ENCODE peak calls at places on chromosome 2, in six cellular contexts. One of them, this sample, is unnamed.

GRCh38 chr2:73402386-73403103 is 16.9 kb downstream of the ALMS1 start:
- DNase-seq in SK-N-SH: no peak
- DNase-seq in K562: no peak
- DNase-seq in HepG2: no peak
- DNase-seq in GM12878: no peak
- DNase-seq in H1: no peak
- DNase-seq in this sample: no peak

GRCh38 chr2:29558097-29558496 is 363.3 kb downstream of the ALK start:
- DNase-seq in K562: no peak
- DNase-seq in SK-N-SH: no peak
- DNase-seq in H1: no peak
- DNase-seq in GM12878: no peak
- DNase-seq in HepG2: no peak
- DNase-seq in this sample: no peak

GRCh38 chr2:8086796-8087479 is 594.9 kb upstream of the ID2 start:
- DNase-seq in GM12878: no peak
- DNase-seq in SK-N-SH: no peak
- DNase-seq in K562: no peak
- DNase-seq in HepG2: no peak
- DNase-seq in H1: no peak
- DNase-seq in this sample: no peak

GRCh38 chr2:98026292-98026691 is 30.5 kb upstream of the TMEM131 start:
- DNase-seq in K562: no peak
- DNase-seq in SK-N-SH: no peak
- DNase-seq in GM12878: no peak
- DNase-seq in H1: no peak
- DNase-seq in HepG2: no peak
- DNase-seq in this sample: no peak

GRCh38 chr2:36277146-36277808 is 78.3 kb upstream of the CRIM1 start:
- DNase-seq in K562: no peak
- DNase-seq in H1: no peak
- DNase-seq in GM12878: no peak
- DNase-seq in SK-N-SH: no peak
- DNase-seq in HepG2: no peak
- DNase-seq in this sample: no peak

GRCh38 chr2:236209535-236209934 is 41.3 kb upstream of the GBX2 start:
- DNase-seq in GM12878: no peak
- DNase-seq in SK-N-SH: no peak
- DNase-seq in HepG2: no peak
- DNase-seq in H1: no peak
- DNase-seq in K562: no peak
- DNase-seq in this sample: no peak

GRCh38 chr2:8337321-8337720 is 344.5 kb upstream of the ID2 start:
- DNase-seq in H1: no peak
- DNase-seq in SK-N-SH: no peak
- DNase-seq in HepG2: no peak
- DNase-seq in GM12878: no peak
- DNase-seq in K562: no peak
- DNase-seq in this sample: no peak

GRCh38 chr2:101364878-101365277 is 22.4 kb downstream of the CREG2 start:
- DNase-seq in K562: no peak
- DNase-seq in H1: no peak
- DNase-seq in SK-N-SH: no peak
- DNase-seq in HepG2: no peak
- DNase-seq in GM12878: no peak
- DNase-seq in this sample: no peak

GRCh38 chr2:214215107-214215506 is 195.7 kb upstream of the VWC2L start:
- DNase-seq in HepG2: no peak
- DNase-seq in GM12878: no peak
- DNase-seq in H1: no peak
- DNase-seq in K562: no peak
- DNase-seq in SK-N-SH: no peak
- DNase-seq in this sample: no peak

GRCh38 chr2:105239924-105240323 is 1.6 kb upstream of the GPR45 start:
- DNase-seq in HepG2: no peak
- DNase-seq in GM12878: no peak
- DNase-seq in SK-N-SH: no peak
- DNase-seq in H1: no peak
- DNase-seq in K562: no peak
- DNase-seq in this sample: peak; percentile 25

GRCh38 chr2:23485841-23486395 is 100.9 kb downstream of the KLHL29 start:
- DNase-seq in K562: no peak
- DNase-seq in SK-N-SH: no peak
- DNase-seq in GM12878: no peak
- DNase-seq in HepG2: no peak
- DNase-seq in H1: no peak
- DNase-seq in this sample: no peak

GRCh38 chr2:134819334-134819733 is 19.1 kb upstream of the ACMSD start:
- DNase-seq in H1: no peak
- DNase-seq in GM12878: no peak
- DNase-seq in K562: no peak
- DNase-seq in HepG2: no peak
- DNase-seq in SK-N-SH: no peak
- DNase-seq in this sample: peak; percentile 38

GRCh38 chr2:48668992-48669391 is 51.3 kb downstream of the GTF2A1L start:
- DNase-seq in H1: no peak
- DNase-seq in HepG2: no peak
- DNase-seq in K562: no peak
- DNase-seq in SK-N-SH: no peak
- DNase-seq in GM12878: no peak
- DNase-seq in this sample: no peak

GRCh38 chr2:112666764-112667122 is 21.0 kb downstream of the SLC20A1 start:
- DNase-seq in HepG2: peak; percentile 74
- DNase-seq in H1: no peak
- DNase-seq in GM12878: no peak
- DNase-seq in K562: peak; percentile 81
- DNase-seq in SK-N-SH: no peak
- DNase-seq in this sample: no peak

GRCh38 chr2:232028631-232029030 is 67.1 kb downstream of the DIS3L2 start:
- DNase-seq in SK-N-SH: no peak
- DNase-seq in H1: no peak
- DNase-seq in GM12878: no peak
- DNase-seq in HepG2: no peak
- DNase-seq in K562: no peak
- DNase-seq in this sample: no peak

GRCh38 chr2:70192516-70192915 is 1.7 kb upstream of the C2orf42 start:
- DNase-seq in SK-N-SH: no peak
- DNase-seq in HepG2: no peak
- DNase-seq in K562: no peak
- DNase-seq in H1: no peak
- DNase-seq in GM12878: no peak
- DNase-seq in this sample: no peak

GRCh38 chr2:23523651-23524260 is 138.8 kb downstream of the KLHL29 start:
- DNase-seq in GM12878: no peak
- DNase-seq in SK-N-SH: no peak
- DNase-seq in H1: no peak
- DNase-seq in K562: no peak
- DNase-seq in HepG2: no peak
- DNase-seq in this sample: no peak

DNA sequence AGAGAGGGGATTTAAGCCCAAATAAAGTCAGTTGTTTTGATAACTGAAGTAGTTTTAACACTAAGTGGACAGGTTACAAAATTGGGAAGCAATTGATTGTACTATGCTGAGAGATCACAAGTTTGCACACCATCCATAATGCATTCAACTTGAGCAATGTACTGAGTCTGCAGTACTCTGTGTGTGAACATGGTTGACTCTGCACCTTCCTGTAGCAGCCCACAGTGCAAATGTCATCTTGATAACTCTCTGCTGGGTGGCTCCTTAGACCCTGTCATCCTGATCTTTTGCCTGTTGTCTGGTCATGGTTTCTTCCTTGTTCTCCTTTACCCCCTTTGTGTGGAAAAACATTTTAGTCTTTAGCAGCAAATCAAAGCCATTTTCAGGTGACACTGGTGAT is 168.0 kb downstream of the ARHGAP15 start:
- DNase-seq in SK-N-SH: no peak
- DNase-seq in H1: no peak
- DNase-seq in GM12878: no peak
- DNase-seq in K562: no peak
- DNase-seq in HepG2: no peak
- DNase-seq in this sample: no peak
- TF ChIP-seq RAD21 in SK-N-SH: no peak
- TF ChIP-seq RAD21 in H1: no peak
- TF ChIP-seq RAD21 in GM12878: no peak
- TF ChIP-seq RAD21 in K562: no peak
- TF ChIP-seq RAD21 in HepG2: no peak
- TF ChIP-seq RAD21 in this sample: no peak

DNA sequence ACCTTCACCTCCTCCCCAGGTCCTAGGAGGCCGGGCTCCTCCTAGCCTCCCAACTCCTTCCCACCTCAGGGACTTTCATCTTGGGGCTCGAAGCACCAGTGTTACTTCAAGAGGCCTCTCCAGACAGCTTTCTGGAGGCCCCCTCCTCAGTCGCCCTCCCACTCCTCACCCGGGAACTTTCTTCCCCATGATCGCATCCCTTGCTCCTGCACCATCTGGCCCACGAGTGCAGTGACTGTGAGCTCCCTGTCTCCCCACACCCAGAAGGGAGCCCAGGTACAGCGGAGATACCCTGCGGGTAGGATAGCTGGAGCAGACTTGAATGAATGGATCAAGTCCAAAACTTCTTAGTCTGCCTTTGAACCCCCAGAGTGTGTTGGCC is 6.1 kb downstream of the ERFE start:
- DNase-seq in SK-N-SH: peak; percentile 21
- DNase-seq in H1: no peak
- DNase-seq in K562: no peak
- DNase-seq in GM12878: no peak
- DNase-seq in HepG2: no peak
- DNase-seq in this sample: no peak
- TF ChIP-seq EP300 in SK-N-SH: no peak
- TF ChIP-seq EP300 in H1: no peak
- TF ChIP-seq EP300 in K562: no peak
- TF ChIP-seq EP300 in GM12878: no peak
- TF ChIP-seq EP300 in HepG2: no peak
- TF ChIP-seq EP300 in this sample: no peak

DNA sequence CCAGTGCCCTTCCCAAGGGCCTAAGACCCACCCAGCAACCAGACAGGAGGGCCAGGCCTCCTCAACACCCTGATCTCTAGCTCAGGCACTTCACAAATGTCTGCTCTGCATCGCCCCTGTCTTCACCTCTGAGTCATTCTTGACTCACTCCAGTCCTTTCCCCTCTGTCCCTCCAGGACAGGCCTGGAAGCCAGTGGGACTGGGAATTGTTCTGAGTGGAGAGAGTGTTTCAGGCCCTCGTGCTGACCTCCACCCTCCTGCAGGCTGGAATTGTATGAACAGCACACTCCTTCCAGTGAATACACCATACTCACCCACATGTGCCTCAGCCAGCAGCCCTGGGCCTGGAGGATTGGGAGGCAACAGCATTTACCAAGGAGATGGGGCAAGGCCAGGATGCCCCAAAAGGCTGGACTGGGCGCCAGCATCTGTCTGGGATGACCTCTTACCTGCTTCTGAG is 304.2 kb downstream of the CYP26B1 start:
- DNase-seq in H1: no peak
- DNase-seq in GM12878: no peak
- DNase-seq in K562: no peak
- DNase-seq in HepG2: no peak
- DNase-seq in SK-N-SH: no peak
- DNase-seq in this sample: no peak
- TF ChIP-seq RAD21 in H1: no peak
- TF ChIP-seq RAD21 in GM12878: no peak
- TF ChIP-seq RAD21 in K562: no peak
- TF ChIP-seq RAD21 in HepG2: no peak
- TF ChIP-seq RAD21 in SK-N-SH: no peak
- TF ChIP-seq RAD21 in this sample: no peak

DNA sequence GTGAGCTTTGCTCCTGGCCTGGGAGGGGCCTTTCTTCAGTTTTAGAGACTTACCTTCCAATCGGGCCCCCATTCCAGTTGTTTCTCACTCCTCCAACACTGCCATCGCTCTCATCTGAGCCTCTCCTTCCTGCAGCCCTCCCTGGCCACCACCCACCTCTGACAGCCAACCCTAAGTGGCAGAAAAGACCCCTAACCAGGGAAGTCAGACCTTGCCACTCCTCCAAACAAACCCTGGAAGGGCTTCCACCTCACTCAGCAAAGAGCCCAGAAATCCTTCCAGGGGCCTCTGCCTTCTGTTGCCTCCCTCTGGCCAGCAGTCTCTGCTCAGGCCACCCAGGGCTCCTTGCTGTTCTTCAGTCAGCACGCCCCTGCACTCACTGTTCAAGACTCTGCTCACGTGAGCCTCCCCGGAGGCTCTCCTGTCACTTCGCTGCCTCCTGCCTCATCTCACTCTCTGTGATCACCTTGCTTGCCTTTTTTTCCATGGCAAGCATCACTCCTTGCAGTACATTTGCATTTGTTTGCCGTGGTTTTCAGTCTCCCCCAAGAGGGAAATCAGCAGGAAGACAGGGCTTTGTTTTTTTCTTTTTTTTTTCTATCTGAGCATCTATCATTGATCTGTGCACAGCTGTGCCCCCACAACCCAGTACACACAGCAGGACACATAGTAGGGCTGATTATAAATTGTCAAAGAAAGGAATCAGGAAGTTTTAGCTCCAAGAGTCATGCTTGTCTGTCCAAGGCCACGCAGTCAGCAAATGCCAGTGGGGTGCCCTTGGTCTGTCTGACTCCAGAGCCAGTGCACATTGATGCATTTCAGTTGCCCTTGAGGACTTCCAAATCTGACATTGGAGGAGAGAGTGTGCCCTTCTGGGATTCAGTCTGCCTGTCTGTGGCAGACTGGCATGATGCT is 83.9 kb downstream of the INHBB start:
- DNase-seq in GM12878: no peak
- DNase-seq in K562: no peak
- DNase-seq in HepG2: no peak
- DNase-seq in H1: no peak
- DNase-seq in SK-N-SH: no peak
- DNase-seq in this sample: no peak
- TF ChIP-seq EP300 in GM12878: no peak
- TF ChIP-seq EP300 in K562: no peak
- TF ChIP-seq EP300 in HepG2: no peak
- TF ChIP-seq EP300 in H1: no peak
- TF ChIP-seq EP300 in SK-N-SH: no peak
- TF ChIP-seq EP300 in this sample: no peak

DNA sequence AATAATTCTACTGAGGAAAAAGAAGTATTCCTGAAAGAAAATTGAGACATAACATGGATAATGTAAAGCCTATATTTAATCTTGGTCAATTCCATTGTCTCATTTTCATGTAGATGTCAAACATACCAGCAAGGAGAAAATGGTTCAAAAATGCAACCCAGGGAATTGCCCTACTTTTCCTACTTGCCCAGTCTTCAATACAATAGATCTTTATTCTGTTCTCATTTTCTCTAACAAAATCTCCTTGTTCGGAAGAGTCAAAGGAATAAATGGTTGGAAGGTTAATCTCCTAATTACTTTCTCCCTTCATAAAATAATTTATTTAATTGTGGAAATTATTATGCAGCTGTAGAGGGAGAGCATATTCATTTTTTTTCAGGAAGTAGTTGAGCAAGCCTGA is 896.1 kb downstream of the NRXN1 start:
- DNase-seq in HepG2: no peak
- DNase-seq in H1: no peak
- DNase-seq in K562: no peak
- DNase-seq in SK-N-SH: no peak
- DNase-seq in GM12878: no peak
- DNase-seq in this sample: no peak
- TF ChIP-seq RAD21 in HepG2: no peak
- TF ChIP-seq RAD21 in H1: no peak
- TF ChIP-seq RAD21 in K562: no peak
- TF ChIP-seq RAD21 in SK-N-SH: no peak
- TF ChIP-seq RAD21 in GM12878: no peak
- TF ChIP-seq RAD21 in this sample: no peak

GRCh38 chr2:234913208-234913626 is 38.6 kb upstream of the SH3BP4 start:
- DNase-seq in HepG2: no peak
- DNase-seq in GM12878: no peak
- DNase-seq in SK-N-SH: no peak
- DNase-seq in K562: no peak
- DNase-seq in H1: no peak
- DNase-seq in this sample: no peak
- TF ChIP-seq EP300 in HepG2: no peak
- TF ChIP-seq EP300 in GM12878: no peak
- TF ChIP-seq EP300 in SK-N-SH: no peak
- TF ChIP-seq EP300 in K562: no peak
- TF ChIP-seq EP300 in H1: no peak
- TF ChIP-seq EP300 in this sample: no peak